ENCODE peak calls at places on chromosome 11, in four cellular contexts. G is mesothelial cell of epicardium, L is heart right ventricle, T is astrocyte of the spinal cord. I is an unnamed sample.

GRCh38 chr11:72446929-72447753 is 12.8 kb upstream of the CLPB start:
- DNase-seq in G (no peak), L (peak; percentile 25), T (peak; percentile 69), I (peak; percentile 61)

GRCh38 chr11:71266114-71266833 is 13.9 kb upstream of the SHANK2 start:
- DNase-seq in G (no peak), L (no peak), T (no peak), I (no peak)

GRCh38 chr11:99370557-99371200 is 349.9 kb downstream of the CNTN5 start:
- DNase-seq in G (no peak), L (peak; percentile 57), T (peak; percentile 83), I (no peak)

GRCh38 chr11:74611369-74611861 is 19.0 kb downstream of the POLD3 start:
- DNase-seq in G (no peak), L (no peak), T (peak; percentile 75), I (peak; percentile 22)

GRCh38 chr11:57287884-57288283 is 36.9 kb downstream of the TNKS1BP1 start:
- DNase-seq in G (no peak), L (no peak), T (no peak), I (no peak)

GRCh38 chr11:96178014-96178745 is 164.8 kb downstream of the MAML2 start:
- DNase-seq in G (no peak), L (no peak), T (no peak), I (no peak)

GRCh38 chr11:120228794-120229384 is 11.1 kb upstream of the POU2F3 start:
- DNase-seq in G (no peak), L (no peak), T (no peak), I (no peak)

GRCh38 chr11:109338131-109338530 is 83.9 kb upstream of the C11orf87 start:
- DNase-seq in G (no peak), L (no peak), T (peak; percentile 36), I (no peak)

GRCh38 chr11:94731921-94732601 is 36.1 kb upstream of the AMOTL1 start:
- DNase-seq in G (no peak), L (peak; percentile 31), T (peak; percentile 85), I (peak; percentile 89)

GRCh38 chr11:123800041-123800440 is 6.1 kb downstream of the OR6M1 start:
- DNase-seq in G (no peak), L (no peak), T (no peak), I (no peak)

GRCh38 chr11:44903035-44903434 is 47.6 kb downstream of the TP53I11 start:
- DNase-seq in G (no peak), L (no peak), T (no peak), I (no peak)

GRCh38 chr11:125224391-125225015 is 60.0 kb downstream of the PKNOX2 start:
- DNase-seq in G (no peak), L (peak; percentile 54), T (peak; percentile 19), I (peak; percentile 4)
- TF ChIP-seq CTCF in G (peak; percentile 30), L (peak; percentile 30), T (peak; percentile 30), I (peak; percentile 24)

GRCh38 chr11:17719940-17720795 is 797 bp downstream of the MYOD1 start:
- DNase-seq in G (no peak), L (no peak), T (no peak), I (no peak)
- TF ChIP-seq CTCF in G (no peak), L (no peak), T (peak; percentile 19), I (peak; percentile 0)

DNA sequence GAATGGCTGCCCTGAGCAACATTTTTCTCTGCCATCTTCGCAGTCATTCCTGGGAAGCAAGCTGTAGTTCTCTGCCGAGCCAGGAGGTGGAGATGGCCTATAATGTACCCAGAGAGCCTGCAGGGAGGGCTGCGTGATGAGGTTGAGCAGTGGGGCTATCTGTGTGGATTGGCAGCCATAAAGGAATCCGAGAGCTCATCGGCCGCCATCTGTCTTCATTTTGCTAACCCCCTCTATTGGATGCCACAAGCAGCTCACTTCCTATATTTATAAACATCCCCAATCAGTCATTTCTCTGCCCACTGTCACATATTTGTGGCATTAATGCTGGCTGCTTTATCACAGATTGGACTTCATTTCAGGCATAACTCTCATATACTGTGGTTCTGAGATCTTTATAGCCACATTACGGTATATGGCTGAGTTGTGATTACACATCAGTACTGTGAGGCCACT is 209.5 kb downstream of the NTM start:
- DNase-seq in G (no peak), L (no peak), T (peak; percentile 56), I (peak; percentile 1)
- TF ChIP-seq CTCF in G (peak; percentile 28), L (peak; percentile 19), T (peak; percentile 84), I (peak; percentile 56)

DNA sequence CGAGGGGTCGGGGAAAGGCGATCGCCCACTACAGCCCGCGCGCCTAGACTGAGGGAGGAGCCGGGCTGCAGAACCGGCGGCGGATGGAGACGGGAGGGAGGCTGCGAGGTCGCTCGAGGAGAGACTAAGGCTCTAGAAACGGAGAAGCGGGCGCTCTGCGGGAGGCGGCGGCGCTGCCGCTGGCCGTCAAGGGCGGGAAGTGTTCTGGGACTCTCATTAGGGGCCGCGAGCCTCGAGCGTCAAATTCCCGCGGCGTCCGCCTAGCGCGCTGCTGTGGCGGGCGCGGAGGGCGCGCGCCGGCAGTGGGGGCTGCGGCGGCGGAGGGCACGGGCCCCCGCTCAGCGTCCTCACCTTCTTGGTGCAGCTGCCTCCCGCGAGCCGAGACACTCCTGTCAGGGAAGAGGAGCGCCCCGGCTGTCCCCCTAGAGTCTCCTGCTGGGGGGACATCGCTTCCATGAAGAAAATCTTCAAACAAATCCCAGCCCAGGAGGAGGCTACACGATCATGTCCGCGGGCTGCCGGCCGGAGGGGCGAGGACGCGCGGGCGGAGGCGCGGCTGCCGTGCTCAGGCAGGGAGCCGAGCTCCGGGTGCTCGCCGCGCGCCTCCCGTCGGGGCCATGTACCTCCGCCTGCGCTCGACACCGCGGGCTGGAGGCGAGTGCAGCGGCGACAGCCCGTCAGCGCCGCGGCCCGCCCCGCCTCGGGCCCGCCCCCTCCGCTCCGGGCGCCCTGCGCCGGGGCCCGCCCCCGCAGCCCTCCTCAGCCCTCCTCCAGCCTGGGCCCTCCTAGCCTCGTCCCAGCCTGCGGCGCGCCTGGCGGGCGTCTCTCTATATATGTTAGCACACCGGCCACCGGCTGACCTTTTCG is at the start of gene ARHGAP20:
- DNase-seq in G (peak; percentile 56), L (peak; percentile 53), T (peak; percentile 46), I (peak; percentile 28)
- TF ChIP-seq CTCF in G (no peak), L (no peak), T (no peak), I (no peak)

GRCh38 chr11:10565493-10565892 is 3.0 kb downstream of the LYVE1 start:
- DNase-seq in G (no peak), L (no peak), T (no peak), I (no peak)

GRCh38 chr11:10567466-10567865 is 999 bp downstream of the LYVE1 start:
- DNase-seq in G (no peak), L (no peak), T (no peak), I (no peak)

GRCh38 chr11:10566257-10566956 is 2.1 kb downstream of the LYVE1 start:
- DNase-seq in G (no peak), L (no peak), T (no peak), I (no peak)

GRCh38 chr11:10564030-10564429 is 4.4 kb downstream of the LYVE1 start:
- DNase-seq in G (no peak), L (no peak), T (no peak), I (no peak)

GRCh38 chr11:10564692-10565318 is 3.7 kb downstream of the LYVE1 start:
- DNase-seq in G (no peak), L (no peak), T (no peak), I (no peak)
- TF ChIP-seq CTCF in G (no peak), L (peak; percentile 28), T (peak; percentile 53), I (peak; percentile 31)

DNA sequence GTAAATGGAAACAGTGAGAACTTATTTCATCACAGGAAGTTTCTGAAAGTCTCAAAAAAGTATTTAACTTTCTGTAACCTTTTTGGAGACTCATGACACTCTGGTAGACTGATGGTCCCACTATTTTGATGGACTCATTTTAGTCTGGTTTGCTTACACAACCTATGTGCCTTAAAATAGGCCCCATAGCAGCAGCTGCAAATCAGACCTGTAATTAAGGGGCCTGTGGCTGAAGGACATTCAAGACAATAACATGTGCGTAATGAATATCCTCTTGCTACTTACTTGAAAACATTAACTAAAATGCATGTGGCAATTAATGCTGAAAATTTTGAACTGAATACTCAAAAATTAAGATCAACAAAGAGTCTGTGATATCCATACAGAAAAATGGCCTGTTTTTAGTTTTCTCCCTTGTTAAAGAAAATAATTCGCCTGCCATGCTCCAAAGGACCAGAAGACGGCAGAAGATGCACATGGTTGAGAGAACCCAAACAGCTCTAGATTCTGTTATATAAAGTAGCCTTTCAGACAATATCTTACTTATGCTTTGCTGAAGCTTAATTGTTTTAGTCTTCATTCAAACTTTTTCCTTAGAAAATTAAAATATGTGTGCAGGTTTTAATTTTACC is 568.5 kb downstream of the KCNA4 start:
- DNase-seq in G (no peak), L (no peak), T (peak; percentile 58), I (peak; percentile 3)
- TF ChIP-seq CTCF in G (peak; percentile 63), L (peak; percentile 54), T (peak; percentile 75), I (peak; percentile 55)

DNA sequence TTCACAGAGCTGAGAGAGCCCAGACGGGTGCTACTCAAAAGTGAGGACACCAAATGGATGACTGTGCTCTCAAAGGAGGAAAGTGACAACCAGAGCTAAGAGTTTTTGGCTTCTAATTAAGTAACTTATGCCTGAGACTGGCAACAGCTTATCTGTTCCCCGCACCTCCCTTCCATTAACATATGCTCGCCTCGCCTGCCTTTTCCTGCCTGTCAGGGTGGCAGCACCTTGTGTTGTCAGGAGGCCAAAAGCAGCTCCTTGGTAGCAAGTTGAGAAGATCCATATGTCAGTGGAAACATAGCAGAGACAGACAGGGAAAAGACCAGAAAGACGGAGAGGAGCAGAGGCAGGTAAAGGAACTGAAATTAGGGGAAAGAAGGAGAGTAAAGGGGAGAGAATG is 574.0 kb upstream of the KIRREL3 start:
- DNase-seq in G (no peak), L (no peak), T (no peak), I (no peak)
- TF ChIP-seq CTCF in G (no peak), L (no peak), T (no peak), I (no peak)